ENCODE peak calls at places on chromosomes 12 and 14, in eight cellular contexts. W, B, Q, U, D, H, Y and A are unnamed samples.

GRCh38 chr12:69388371-69388770 is 28.8 kb downstream of the YEATS4 start:
- DNase-seq in U (peak; percentile 87), D (no peak), B (no peak), W (no peak), Q (no peak), Y (no peak), H (no peak), A (no peak)

GRCh38 chr12:103673487-103673886 is 86.4 kb downstream of the STAB2 start:
- DNase-seq in H (no peak), B (no peak), Y (no peak), W (no peak), D (no peak), U (no peak), Q (no peak), A (no peak)

GRCh38 chr14:100882026-100882967 is 21.2 kb downstream of the RTL1 start:
- DNase-seq in B (no peak), Q (no peak), U (no peak), W (no peak), Y (no peak), D (no peak), H (no peak), A (peak; percentile 54)

GRCh38 chr12:3436496-3437060 is 54.4 kb upstream of the PRMT8 start:
- DNase-seq in B (no peak), W (no peak), Y (no peak), U (no peak), H (no peak), D (no peak), Q (no peak), A (no peak)

GRCh38 chr12:13347241-13348043 is 150.9 kb downstream of the EMP1 start:
- DNase-seq in Y (peak; percentile 67), H (no peak), U (peak; percentile 36), D (peak; percentile 60), W (no peak), B (peak; percentile 41), Q (no peak), A (no peak)

GRCh38 chr12:20777420-20777819 is 33.1 kb upstream of the SLCO1B3 start:
- DNase-seq in W (no peak), U (no peak), H (no peak), Y (no peak), B (no peak), Q (no peak), D (no peak), A (no peak)

GRCh38 chr12:115979851-115980250 is 297.6 kb downstream of the MED13L start:
- DNase-seq in U (no peak), H (no peak), Y (no peak), D (no peak), B (no peak), W (no peak), Q (no peak), A (no peak)

GRCh38 chr14:24798911-24799310 is 164.9 kb upstream of the GZMB start:
- DNase-seq in Y (no peak), U (no peak), Q (no peak), H (no peak), D (no peak), B (no peak), W (no peak), A (no peak)

GRCh38 chr14:56949828-56950227 is 139.5 kb upstream of the OTX2 start:
- DNase-seq in U (no peak), B (no peak), Y (no peak), Q (no peak), H (no peak), W (no peak), D (no peak), A (no peak)

GRCh38 chr14:75643985-75644384 is 16.7 kb downstream of the ERG28 start:
- DNase-seq in B (no peak), W (no peak), D (no peak), Q (no peak), H (no peak), Y (no peak), U (no peak), A (no peak)

GRCh38 chr14:103576371-103577024 is 13.7 kb downstream of the COA8 start:
- DNase-seq in W (peak; percentile 94), U (peak; percentile 92), B (peak; percentile 27), Q (peak; percentile 59), Y (peak; percentile 94), H (peak; percentile 36), D (no peak), A (peak; percentile 96)

GRCh38 chr14:51182166-51182565 is 57.9 kb upstream of the TMX1 start:
- DNase-seq in H (no peak), Q (no peak), U (peak; percentile 71), Y (no peak), D (no peak), W (no peak), B (no peak), A (no peak)

GRCh38 chr12:754871-755562 is 2.6 kb downstream of the WNK1 start:
- DNase-seq in Y (no peak), Q (no peak), D (peak; percentile 17), H (no peak), B (no peak), U (peak; percentile 75), W (no peak), A (no peak)

GRCh38 chr12:93146278-93146939 is 217.3 kb upstream of the EEA1 start:
- DNase-seq in Y (no peak), H (no peak), D (no peak), B (no peak), Q (no peak), U (peak; percentile 77), W (no peak), A (no peak)

GRCh38 chr12:100827901-100828520 is 33.4 kb downstream of the ANO4 start:
- DNase-seq in U (peak; percentile 72), Q (peak; percentile 57), B (no peak), H (no peak), D (no peak), Y (no peak), W (no peak), A (no peak)

GRCh38 chr12:15819644-15820437 is 30.7 kb upstream of the EPS8 start:
- DNase-seq in U (no peak), H (no peak), D (no peak), Q (no peak), W (no peak), Y (no peak), B (no peak), A (no peak)

GRCh38 chr14:40218282-40218941 is 786.2 kb upstream of the FBXO33 start:
- DNase-seq in B (no peak), D (no peak), U (no peak), Q (no peak), H (no peak), W (no peak), Y (no peak), A (no peak)

GRCh38 chr14:88044782-88045446 is 40.0 kb downstream of the GPR65 start:
- DNase-seq in H (no peak), Y (no peak), W (no peak), D (no peak), Q (no peak), B (no peak), U (no peak), A (no peak)